ENCODE peak calls at places on chromosomes 5 and 9, in five cellular contexts. C is H1, E is SK-N-SH, B is A549, O is GM12878. D is an unnamed sample.

GRCh38 chr5:59600998-59601397 is 292.5 kb downstream of the PDE4D start:
- DNase-seq in C (no peak), E (no peak), B (no peak), O (no peak), D (no peak)

GRCh38 chr5:1637639-1638481 is 114.1 kb upstream of the LPCAT1 start:
- DNase-seq in C (no peak), E (no peak), B (no peak), O (no peak), D (no peak)

GRCh38 chr9:652896-653295 is 188.6 kb upstream of the DMRT1 start:
- DNase-seq in C (no peak), E (no peak), B (no peak), O (no peak), D (no peak)

GRCh38 chr9:132114102-132114707 is 34.5 kb upstream of the MED27 start:
- DNase-seq in C (no peak), E (no peak), B (peak; percentile 53), O (no peak), D (peak; percentile 40)

GRCh38 chr9:131259432-131259885 is 16.9 kb downstream of the FAM78A start:
- DNase-seq in C (no peak), E (no peak), B (no peak), O (no peak), D (no peak)

GRCh38 chr9:79377315-79377855 is 194.4 kb upstream of the TLE4 start:
- DNase-seq in C (no peak), E (no peak), B (no peak), O (no peak), D (no peak)

GRCh38 chr9:2299843-2300205 is 284.7 kb downstream of the SMARCA2 start:
- DNase-seq in C (no peak), E (no peak), B (no peak), O (no peak), D (no peak)

GRCh38 chr9:80841888-80842287 is 847.5 kb downstream of the TLE1 start:
- DNase-seq in C (no peak), E (no peak), B (no peak), O (no peak), D (no peak)

GRCh38 chr5:15245913-15246312 is 254.1 kb upstream of the FBXL7 start:
- DNase-seq in C (no peak), E (no peak), B (no peak), O (no peak), D (no peak)

GRCh38 chr5:112143684-112144083 is 275.4 kb downstream of the EPB41L4A start:
- DNase-seq in C (no peak), E (no peak), B (no peak), O (no peak), D (no peak)

GRCh38 chr5:112141582-112141981 is 277.5 kb downstream of the EPB41L4A start:
- DNase-seq in C (no peak), E (no peak), B (no peak), O (no peak), D (no peak)

GRCh38 chr5:112146323-112146848 is 272.7 kb downstream of the EPB41L4A start:
- DNase-seq in C (no peak), E (no peak), B (no peak), O (peak; percentile 74), D (no peak)

GRCh38 chr5:112142769-112143270 is 276.3 kb downstream of the EPB41L4A start:
- DNase-seq in C (no peak), E (no peak), B (no peak), O (peak; percentile 77), D (no peak)
- TF ChIP-seq CHD2 in C (no peak), E (no peak), B (no peak), O (peak; percentile 49), D (no peak)

GRCh38 chr9:129587487-129588262 is 33.2 kb downstream of the C9orf50 start:
- DNase-seq in C (no peak), E (no peak), B (no peak), O (no peak), D (no peak)
- TF ChIP-seq RFX5 in C (no peak), E (no peak), B (no peak), O (no peak), D (no peak)

DNA sequence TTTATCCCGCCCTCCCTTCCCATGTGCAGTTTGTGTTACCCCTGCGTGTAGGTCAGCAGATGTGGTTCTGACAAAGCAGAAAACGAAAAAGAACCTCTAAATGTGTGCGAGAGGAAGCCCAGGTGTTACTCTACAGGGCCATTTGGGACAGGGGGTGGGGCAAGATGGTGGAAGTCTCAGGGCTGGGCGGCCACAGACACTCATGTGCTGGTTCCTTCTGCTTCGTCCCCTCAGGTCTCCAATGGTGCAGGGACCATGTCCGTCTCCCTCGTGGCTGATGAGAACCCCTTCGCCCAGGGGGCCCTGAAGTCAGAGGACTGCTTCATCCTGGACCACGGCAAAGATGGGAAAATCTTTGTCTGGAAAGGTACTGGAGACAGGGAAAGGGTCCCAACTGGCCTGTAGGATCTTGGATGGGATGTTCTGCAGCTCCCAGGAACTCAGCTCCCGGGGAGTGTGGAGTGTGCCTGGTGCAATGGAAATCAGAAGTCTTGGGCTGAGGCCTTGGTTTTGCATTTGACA is 49.0 kb downstream of the GSN start:
- DNase-seq in C (no peak), E (no peak), B (no peak), O (no peak), D (no peak)
- TF ChIP-seq CHD2 in C (no peak), E (no peak), B (no peak), O (no peak), D (no peak)

GRCh38 chr9:76302543-76302942 is 91.7 kb downstream of the RFK start:
- DNase-seq in C (no peak), E (no peak), B (no peak), O (no peak), D (no peak)

GRCh38 chr9:76297721-76298239 is 96.4 kb downstream of the RFK start:
- DNase-seq in C (no peak), E (no peak), B (no peak), O (no peak), D (no peak)

GRCh38 chr9:76298497-76299144 is 95.6 kb downstream of the RFK start:
- DNase-seq in C (no peak), E (no peak), B (peak; percentile 24), O (no peak), D (no peak)

GRCh38 chr9:76302947-76303550 is 91.2 kb downstream of the RFK start:
- DNase-seq in C (no peak), E (peak; percentile 47), B (peak; percentile 70), O (no peak), D (peak; percentile 37)
- TF ChIP-seq RFX5 in C (no peak), E (no peak), B (no peak), O (no peak), D (no peak)

DNA sequence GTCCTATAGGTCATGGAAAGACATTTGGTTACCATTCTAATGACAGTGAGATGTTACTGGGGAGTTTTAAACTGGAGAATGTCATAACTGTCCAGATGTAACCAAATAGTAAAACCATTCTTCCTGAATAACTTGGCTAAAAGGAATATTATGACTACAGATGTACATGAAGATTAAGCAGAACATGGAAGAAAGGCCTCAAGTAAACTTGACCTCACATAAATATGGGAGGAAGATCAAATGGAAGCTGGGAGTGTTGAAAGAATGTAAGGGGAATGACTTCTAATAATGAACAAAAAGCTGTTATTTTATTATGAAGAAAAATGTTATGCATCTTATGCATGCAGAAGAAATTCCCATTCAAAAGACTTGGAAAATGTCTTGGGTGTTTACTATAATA is 107.6 kb upstream of the CDKN2B start:
- DNase-seq in C (no peak), E (no peak), B (no peak), O (no peak), D (no peak)
- TF ChIP-seq CHD2 in C (no peak), E (no peak), B (no peak), O (no peak), D (no peak)

GRCh38 chr9:114895605-114896004 is 34.8 kb downstream of the TNFSF8 start:
- DNase-seq in C (no peak), E (no peak), B (no peak), O (no peak), D (no peak)

GRCh38 chr9:114893622-114894021 is 36.8 kb downstream of the TNFSF8 start:
- DNase-seq in C (no peak), E (no peak), B (no peak), O (no peak), D (no peak)

GRCh38 chr9:114893221-114893620 is 37.2 kb downstream of the TNFSF8 start:
- DNase-seq in C (no peak), E (no peak), B (no peak), O (no peak), D (no peak)

GRCh38 chr9:114894801-114895433 is 35.5 kb downstream of the TNFSF8 start:
- DNase-seq in C (peak; percentile 44), E (no peak), B (peak; percentile 85), O (no peak), D (peak; percentile 23)

DNA sequence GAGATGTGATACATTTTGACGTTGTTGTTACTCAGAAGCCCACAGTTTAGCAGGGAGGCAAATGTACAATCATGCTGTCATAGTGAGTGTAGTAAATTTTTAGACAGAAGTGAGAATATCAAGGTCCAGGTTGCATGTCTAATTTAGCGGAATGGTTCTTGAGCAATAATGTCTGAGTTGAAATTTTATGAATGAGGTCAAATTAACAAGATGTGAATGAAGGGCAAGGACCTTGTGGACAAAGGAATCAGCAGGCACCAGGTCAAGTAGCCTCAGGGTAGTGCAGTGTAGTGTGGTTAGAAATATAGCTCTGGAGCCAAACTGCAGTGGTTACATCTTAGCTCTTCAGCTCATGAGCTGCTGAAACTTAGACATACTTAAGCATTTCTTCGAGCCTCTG is 36.2 kb downstream of the TNFSF8 start:
- DNase-seq in C (no peak), E (no peak), B (no peak), O (no peak), D (no peak)
- TF ChIP-seq RFX5 in C (no peak), E (no peak), B (no peak), O (no peak), D (no peak)